ENCODE peak calls at places on chromosomes 11 and 22, in four cellular contexts. One of them, this sample, is unnamed.

GRCh38 chr11:131746201-131746600 is 375.8 kb downstream of the NTM start:
- DNase-seq in SJSA1: no peak
- DNase-seq in body of pancreas: no peak
- DNase-seq in naive thymus-derived CD4-positive, alpha-beta T cell: no peak
- DNase-seq in this sample: no peak

GRCh38 chr11:4123218-4123617 is 28.6 kb downstream of the RRM1 start:
- DNase-seq in SJSA1: no peak
- DNase-seq in body of pancreas: no peak
- DNase-seq in naive thymus-derived CD4-positive, alpha-beta T cell: no peak
- DNase-seq in this sample: no peak

GRCh38 chr22:41976070-41976901 is 7.0 kb downstream of the SEPTIN3 start:
- DNase-seq in SJSA1: no peak
- DNase-seq in body of pancreas: peak; percentile 65
- DNase-seq in naive thymus-derived CD4-positive, alpha-beta T cell: peak; percentile 29
- DNase-seq in this sample: no peak

GRCh38 chr22:49660321-49660720 is 167.4 kb downstream of the BRD1 start:
- DNase-seq in SJSA1: no peak
- DNase-seq in body of pancreas: no peak
- DNase-seq in naive thymus-derived CD4-positive, alpha-beta T cell: no peak
- DNase-seq in this sample: no peak

GRCh38 chr11:58963551-58964075 is 24.3 kb downstream of the GLYATL1 start:
- DNase-seq in SJSA1: no peak
- DNase-seq in body of pancreas: peak; percentile 65
- DNase-seq in naive thymus-derived CD4-positive, alpha-beta T cell: no peak
- DNase-seq in this sample: peak; percentile 46

GRCh38 chr22:46573781-46574437 is 36.5 kb upstream of the CELSR1 start:
- DNase-seq in SJSA1: no peak
- DNase-seq in body of pancreas: no peak
- DNase-seq in naive thymus-derived CD4-positive, alpha-beta T cell: no peak
- DNase-seq in this sample: no peak

GRCh38 chr11:44608654-44609027 is 43.2 kb downstream of the CD82 start:
- DNase-seq in SJSA1: peak; percentile 24
- DNase-seq in body of pancreas: no peak
- DNase-seq in naive thymus-derived CD4-positive, alpha-beta T cell: no peak
- DNase-seq in this sample: no peak

GRCh38 chr11:32826113-32826512 is 3.6 kb upstream of the PRRG4 start:
- DNase-seq in SJSA1: no peak
- DNase-seq in body of pancreas: no peak
- DNase-seq in naive thymus-derived CD4-positive, alpha-beta T cell: no peak
- DNase-seq in this sample: no peak

GRCh38 chr11:67632175-67632981 is 2.6 kb upstream of the NUDT8 start:
- DNase-seq in SJSA1: no peak
- DNase-seq in body of pancreas: peak; percentile 96
- DNase-seq in naive thymus-derived CD4-positive, alpha-beta T cell: no peak
- DNase-seq in this sample: no peak

GRCh38 chr11:117861151-117862018 is 15.1 kb downstream of the FXYD6 start:
- DNase-seq in SJSA1: no peak
- DNase-seq in body of pancreas: no peak
- DNase-seq in naive thymus-derived CD4-positive, alpha-beta T cell: no peak
- DNase-seq in this sample: no peak

GRCh38 chr11:10900686-10901415 is 43.0 kb upstream of the ZBED5 start:
- DNase-seq in SJSA1: no peak
- DNase-seq in body of pancreas: no peak
- DNase-seq in naive thymus-derived CD4-positive, alpha-beta T cell: no peak
- DNase-seq in this sample: peak; percentile 19

GRCh38 chr11:76850815-76851214 is 9.9 kb upstream of the ACER3 start:
- DNase-seq in SJSA1: no peak
- DNase-seq in body of pancreas: peak; percentile 24
- DNase-seq in naive thymus-derived CD4-positive, alpha-beta T cell: no peak
- DNase-seq in this sample: no peak

GRCh38 chr11:103530257-103530656 is 421.0 kb downstream of the DYNC2H1 start:
- DNase-seq in SJSA1: no peak
- DNase-seq in body of pancreas: no peak
- DNase-seq in naive thymus-derived CD4-positive, alpha-beta T cell: no peak
- DNase-seq in this sample: peak; percentile 52

GRCh38 chr22:19577422-19577966 is 53.3 kb upstream of the CLDN5 start:
- DNase-seq in SJSA1: no peak
- DNase-seq in body of pancreas: no peak
- DNase-seq in naive thymus-derived CD4-positive, alpha-beta T cell: no peak
- DNase-seq in this sample: peak; percentile 11

GRCh38 chr11:65274734-65275682 is 13.2 kb downstream of the POLA2 start:
- DNase-seq in SJSA1: peak; percentile 97
- DNase-seq in body of pancreas: peak; percentile 82
- DNase-seq in naive thymus-derived CD4-positive, alpha-beta T cell: peak; percentile 25
- DNase-seq in this sample: peak; percentile 99

GRCh38 chr11:64347171-64347867 is 7.3 kb downstream of the CCDC88B start:
- DNase-seq in SJSA1: no peak
- DNase-seq in body of pancreas: no peak
- DNase-seq in naive thymus-derived CD4-positive, alpha-beta T cell: no peak
- DNase-seq in this sample: no peak

GRCh38 chr11:32088117-32088941 is 2.5 kb upstream of the RCN1 start:
- DNase-seq in SJSA1: peak; percentile 88
- DNase-seq in body of pancreas: peak; percentile 74
- DNase-seq in naive thymus-derived CD4-positive, alpha-beta T cell: no peak
- DNase-seq in this sample: peak; percentile 41

GRCh38 chr22:44522526-44523170 is 24.6 kb upstream of the RTL6 start:
- DNase-seq in SJSA1: no peak
- DNase-seq in body of pancreas: no peak
- DNase-seq in naive thymus-derived CD4-positive, alpha-beta T cell: no peak
- DNase-seq in this sample: no peak

GRCh38 chr11:12410006-12410728 is 32.8 kb downstream of the PARVA start:
- DNase-seq in SJSA1: no peak
- DNase-seq in body of pancreas: no peak
- DNase-seq in naive thymus-derived CD4-positive, alpha-beta T cell: no peak
- DNase-seq in this sample: peak; percentile 15

GRCh38 chr22:30008401-30008800 is 71.9 kb upstream of the HORMAD2 start:
- DNase-seq in SJSA1: peak; percentile 32
- DNase-seq in body of pancreas: no peak
- DNase-seq in naive thymus-derived CD4-positive, alpha-beta T cell: no peak
- DNase-seq in this sample: no peak

GRCh38 chr11:77171885-77172665 is 44.0 kb downstream of the MYO7A start:
- DNase-seq in SJSA1: no peak
- DNase-seq in body of pancreas: no peak
- DNase-seq in naive thymus-derived CD4-positive, alpha-beta T cell: no peak
- DNase-seq in this sample: peak; percentile 68

GRCh38 chr22:25403284-25403606 is 161.2 kb upstream of the GRK3 start:
- DNase-seq in SJSA1: no peak
- DNase-seq in body of pancreas: no peak
- DNase-seq in naive thymus-derived CD4-positive, alpha-beta T cell: no peak
- DNase-seq in this sample: no peak

DNA sequence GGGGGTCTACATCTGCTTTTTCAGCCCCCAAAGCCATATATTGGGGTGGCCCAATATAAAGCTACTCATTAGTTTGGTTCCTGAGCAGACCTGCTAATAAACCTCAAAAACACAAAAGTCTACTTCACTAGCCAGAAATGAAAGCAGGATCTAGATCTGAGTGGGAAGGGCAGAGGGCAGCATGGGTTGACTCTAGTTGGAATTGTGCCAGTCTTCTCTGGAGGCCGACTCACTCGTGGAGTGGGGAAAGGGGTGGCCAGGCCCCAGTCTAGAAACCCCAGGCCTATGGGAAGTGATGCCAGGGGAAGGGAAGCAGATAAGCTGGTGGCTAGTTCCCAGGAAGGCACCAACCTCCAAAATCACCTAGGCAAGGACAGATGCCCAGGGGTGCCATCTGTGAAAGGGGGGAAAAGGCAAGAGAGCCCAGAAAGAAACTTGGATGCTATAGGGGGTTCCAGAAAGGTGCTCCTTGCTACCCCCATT is 5.3 kb downstream of the PATZ1 start:
- DNase-seq in SJSA1: no peak
- DNase-seq in body of pancreas: no peak
- DNase-seq in naive thymus-derived CD4-positive, alpha-beta T cell: no peak
- DNase-seq in this sample: no peak
- H3K27ac ChIP-seq in SJSA1: no peak overlapping the region
- H3K27ac ChIP-seq in body of pancreas: peak overlapping the region; percentile 88
- H3K27ac ChIP-seq in naive thymus-derived CD4-positive, alpha-beta T cell: peak overlapping the region; percentile 24
- H3K27ac ChIP-seq in this sample: no peak overlapping the region

GRCh38 chr11:93169950-93170561 is 27.7 kb downstream of the SLC36A4 start:
- DNase-seq in SJSA1: no peak
- DNase-seq in body of pancreas: no peak
- DNase-seq in naive thymus-derived CD4-positive, alpha-beta T cell: peak; percentile 1
- DNase-seq in this sample: peak; percentile 43
- H3K27ac ChIP-seq in SJSA1: no peak overlapping the region
- H3K27ac ChIP-seq in body of pancreas: no peak overlapping the region
- H3K27ac ChIP-seq in naive thymus-derived CD4-positive, alpha-beta T cell: no peak overlapping the region
- H3K27ac ChIP-seq in this sample: no peak overlapping the region

GRCh38 chr22:27224485-27225364 is 567.3 kb downstream of the MIAT start:
- DNase-seq in SJSA1: peak; percentile 76
- DNase-seq in body of pancreas: no peak
- DNase-seq in naive thymus-derived CD4-positive, alpha-beta T cell: no peak
- DNase-seq in this sample: peak; percentile 91

GRCh38 chr22:27222178-27222577 is 564.8 kb downstream of the MIAT start:
- DNase-seq in SJSA1: no peak
- DNase-seq in body of pancreas: no peak
- DNase-seq in naive thymus-derived CD4-positive, alpha-beta T cell: no peak
- DNase-seq in this sample: no peak

GRCh38 chr22:27226666-27227065 is 569.3 kb downstream of the MIAT start:
- DNase-seq in SJSA1: peak; percentile 63
- DNase-seq in body of pancreas: no peak
- DNase-seq in naive thymus-derived CD4-positive, alpha-beta T cell: no peak
- DNase-seq in this sample: no peak

GRCh38 chr22:27220349-27220748 is 563.0 kb downstream of the MIAT start:
- DNase-seq in SJSA1: no peak
- DNase-seq in body of pancreas: no peak
- DNase-seq in naive thymus-derived CD4-positive, alpha-beta T cell: no peak
- DNase-seq in this sample: no peak

DNA sequence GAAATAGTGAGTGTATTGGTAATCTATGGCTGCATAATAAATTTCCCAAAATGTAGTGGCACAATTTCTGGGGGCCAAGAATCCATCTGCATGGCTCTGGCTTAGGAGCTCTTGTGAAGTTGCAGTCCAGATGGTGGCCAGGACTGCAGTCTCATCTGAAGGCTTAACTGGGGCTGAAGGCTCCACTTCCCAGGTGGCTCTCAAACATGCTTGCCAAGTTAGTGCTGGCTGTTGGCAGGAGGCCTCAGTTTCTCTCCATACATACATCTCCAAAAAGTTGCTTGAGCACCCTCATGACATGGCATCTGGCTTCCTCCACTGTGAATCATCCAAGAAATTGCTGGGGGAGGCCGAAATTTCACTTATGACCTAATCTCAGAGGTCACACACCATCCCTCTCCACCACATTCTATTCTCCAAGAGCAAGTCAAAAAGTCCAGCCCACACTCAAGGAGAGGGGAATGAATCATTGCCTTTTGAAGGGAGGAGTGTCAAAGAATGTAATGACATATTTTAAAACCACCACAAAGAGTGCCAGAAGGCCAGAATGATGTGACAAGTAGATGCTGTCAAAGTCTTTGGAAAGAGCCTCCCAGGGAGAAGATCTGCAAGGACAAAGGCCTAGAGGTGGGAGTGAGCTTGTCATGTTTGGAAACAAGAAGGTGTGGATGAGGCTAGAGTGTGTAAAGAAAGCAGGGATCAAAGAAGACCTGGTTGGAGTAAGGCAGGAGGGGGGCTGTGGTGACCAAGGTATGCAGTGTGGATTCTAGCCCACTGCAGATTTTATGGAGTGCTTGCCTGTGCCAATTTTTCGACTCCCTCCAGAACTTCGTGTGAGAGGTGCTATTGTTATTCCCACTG is 566.2 kb downstream of the MIAT start:
- DNase-seq in SJSA1: peak; percentile 96
- DNase-seq in body of pancreas: no peak
- DNase-seq in naive thymus-derived CD4-positive, alpha-beta T cell: no peak
- DNase-seq in this sample: no peak
- H3K27ac ChIP-seq in SJSA1: peak overlapping the region; percentile 90
- H3K27ac ChIP-seq in body of pancreas: no peak overlapping the region
- H3K27ac ChIP-seq in naive thymus-derived CD4-positive, alpha-beta T cell: no peak overlapping the region
- H3K27ac ChIP-seq in this sample: no peak overlapping the region

GRCh38 chr11:92962444-92962843 is 7.0 kb upstream of the MTNR1B start:
- DNase-seq in SJSA1: no peak
- DNase-seq in body of pancreas: no peak
- DNase-seq in naive thymus-derived CD4-positive, alpha-beta T cell: no peak
- DNase-seq in this sample: no peak
- H3K27ac ChIP-seq in SJSA1: no peak overlapping the region
- H3K27ac ChIP-seq in body of pancreas: no peak overlapping the region
- H3K27ac ChIP-seq in naive thymus-derived CD4-positive, alpha-beta T cell: no peak overlapping the region
- H3K27ac ChIP-seq in this sample: no peak overlapping the region

GRCh38 chr11:1237851-1238250 is 15.0 kb downstream of the MUC5B start:
- DNase-seq in SJSA1: no peak
- DNase-seq in body of pancreas: no peak
- DNase-seq in naive thymus-derived CD4-positive, alpha-beta T cell: no peak
- DNase-seq in this sample: no peak
- H3K27ac ChIP-seq in SJSA1: no peak overlapping the region
- H3K27ac ChIP-seq in body of pancreas: no peak overlapping the region
- H3K27ac ChIP-seq in naive thymus-derived CD4-positive, alpha-beta T cell: no peak overlapping the region
- H3K27ac ChIP-seq in this sample: no peak overlapping the region

GRCh38 chr22:37626144-37626543 is 13.3 kb upstream of the SH3BP1 start:
- DNase-seq in SJSA1: no peak
- DNase-seq in body of pancreas: peak; percentile 52
- DNase-seq in naive thymus-derived CD4-positive, alpha-beta T cell: no peak
- DNase-seq in this sample: no peak
- H3K27ac ChIP-seq in SJSA1: no peak overlapping the region
- H3K27ac ChIP-seq in body of pancreas: no peak overlapping the region
- H3K27ac ChIP-seq in naive thymus-derived CD4-positive, alpha-beta T cell: peak overlapping the region; percentile 79
- H3K27ac ChIP-seq in this sample: no peak overlapping the region

GRCh38 chr11:96169250-96169649 is 173.7 kb downstream of the MAML2 start:
- DNase-seq in SJSA1: peak; percentile 53
- DNase-seq in body of pancreas: peak; percentile 28
- DNase-seq in naive thymus-derived CD4-positive, alpha-beta T cell: no peak
- DNase-seq in this sample: no peak
- H3K27ac ChIP-seq in SJSA1: peak overlapping the region; percentile 90
- H3K27ac ChIP-seq in body of pancreas: peak overlapping the region; percentile 74
- H3K27ac ChIP-seq in naive thymus-derived CD4-positive, alpha-beta T cell: no peak overlapping the region
- H3K27ac ChIP-seq in this sample: no peak overlapping the region

GRCh38 chr11:130474637-130475400 is 26.4 kb downstream of the ADAMTS15 start:
- DNase-seq in SJSA1: no peak
- DNase-seq in body of pancreas: no peak
- DNase-seq in naive thymus-derived CD4-positive, alpha-beta T cell: no peak
- DNase-seq in this sample: no peak
- H3K27ac ChIP-seq in SJSA1: no peak overlapping the region
- H3K27ac ChIP-seq in body of pancreas: no peak overlapping the region
- H3K27ac ChIP-seq in naive thymus-derived CD4-positive, alpha-beta T cell: no peak overlapping the region
- H3K27ac ChIP-seq in this sample: peak overlapping the region; percentile 93

DNA sequence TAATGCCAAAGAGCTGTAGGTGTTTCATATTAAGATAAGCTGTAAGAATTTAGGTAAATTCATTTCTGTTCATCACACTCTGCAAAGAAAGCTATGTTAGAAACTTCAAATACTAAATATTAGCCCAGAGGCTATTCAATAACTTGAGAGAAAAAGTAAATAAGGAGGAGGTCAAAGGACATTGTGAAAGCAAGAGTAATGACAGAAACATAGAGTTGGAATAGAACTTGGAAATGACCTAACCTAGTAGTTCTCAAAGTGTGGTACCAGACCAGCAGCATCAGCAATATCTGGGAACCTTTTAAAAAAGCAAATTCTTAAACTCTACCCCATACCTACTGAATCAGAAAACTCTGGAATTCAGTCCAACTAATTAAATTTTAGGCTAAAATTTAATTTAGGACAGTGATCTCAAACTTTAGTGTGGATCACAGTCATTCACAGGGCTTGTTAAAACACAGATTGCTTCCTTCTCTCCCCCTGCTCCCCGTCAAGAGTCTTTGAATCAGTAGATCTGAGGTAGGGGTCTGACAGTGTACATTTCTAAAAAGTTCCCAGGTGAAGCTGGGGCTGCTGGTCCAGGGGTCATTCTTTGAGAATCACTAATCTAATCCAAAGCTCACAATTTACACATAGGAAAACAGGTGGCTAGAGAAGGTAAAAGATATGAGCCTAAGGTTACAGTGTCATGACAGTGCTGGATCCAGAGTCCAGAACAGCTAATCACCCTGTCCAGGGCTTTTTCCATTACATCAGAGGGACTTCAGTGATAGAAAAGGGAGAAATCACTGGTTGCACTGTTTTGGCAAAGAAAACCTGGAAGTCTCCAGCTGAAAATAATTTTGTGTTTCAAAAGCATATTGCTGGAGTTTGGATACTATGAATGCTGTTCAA is 241.1 kb downstream of the SOX6 start:
- DNase-seq in SJSA1: no peak
- DNase-seq in body of pancreas: no peak
- DNase-seq in naive thymus-derived CD4-positive, alpha-beta T cell: no peak
- DNase-seq in this sample: no peak
- H3K27ac ChIP-seq in SJSA1: no peak overlapping the region
- H3K27ac ChIP-seq in body of pancreas: peak overlapping the region; percentile 30
- H3K27ac ChIP-seq in naive thymus-derived CD4-positive, alpha-beta T cell: no peak overlapping the region
- H3K27ac ChIP-seq in this sample: no peak overlapping the region

This sample was measured in cardiac muscle cell.